ENCODE peak calls at places on chromosomes 5 and 9, in four cellular contexts. One of them, this sample, is unnamed. For H3K36me3, the result is how much of the 10 kb centered on the place peaks cover.

GRCh38 chr5:17365756-17366155 is 132.3 kb upstream of the TAF11L2 start:
- DNase-seq in IMR-90: peak
- DNase-seq in WERI-Rb-1: peak
- DNase-seq in endodermal cell: no peak
- DNase-seq in this sample: no peak

GRCh38 chr5:33166522-33166921 is 274.2 kb upstream of the TARS1 start:
- DNase-seq in endodermal cell: peak
- DNase-seq in WERI-Rb-1: no peak
- DNase-seq in IMR-90: no peak
- DNase-seq in this sample: no peak

GRCh38 chr5:110321117-110321516 is 405.4 kb downstream of the TMEM232 start:
- DNase-seq in WERI-Rb-1: no peak
- DNase-seq in IMR-90: no peak
- DNase-seq in endodermal cell: no peak
- DNase-seq in this sample: no peak

GRCh38 chr5:159184858-159185381 is 24.4 kb downstream of the RNF145 start:
- DNase-seq in WERI-Rb-1: no peak
- DNase-seq in endodermal cell: peak
- DNase-seq in IMR-90: peak
- DNase-seq in this sample: no peak

GRCh38 chr5:157624144-157624543 is 28.1 kb downstream of the SOX30 start:
- DNase-seq in WERI-Rb-1: no peak
- DNase-seq in IMR-90: no peak
- DNase-seq in endodermal cell: no peak
- DNase-seq in this sample: no peak

GRCh38 chr5:179858241-179858585 is 404 bp downstream of the MRNIP start:
- DNase-seq in endodermal cell: peak
- DNase-seq in IMR-90: peak
- DNase-seq in WERI-Rb-1: peak
- DNase-seq in this sample: no peak

GRCh38 chr9:35905912-35906679 is at the start of gene HRCT1:
- DNase-seq in IMR-90: peak
- DNase-seq in WERI-Rb-1: no peak
- DNase-seq in endodermal cell: peak
- DNase-seq in this sample: no peak

GRCh38 chr9:5714501-5715401 is 85.8 kb downstream of the RIC1 start:
- DNase-seq in IMR-90: peak
- DNase-seq in endodermal cell: no peak
- DNase-seq in WERI-Rb-1: no peak
- DNase-seq in this sample: no peak

GRCh38 chr5:127796207-127796606 is 93.0 kb downstream of the CCDC192 start:
- DNase-seq in WERI-Rb-1: no peak
- DNase-seq in IMR-90: no peak
- DNase-seq in endodermal cell: no peak
- DNase-seq in this sample: no peak

GRCh38 chr5:176466245-176466871 is 18.2 kb downstream of the FAF2 start:
- DNase-seq in endodermal cell: peak
- DNase-seq in WERI-Rb-1: no peak
- DNase-seq in IMR-90: peak
- DNase-seq in this sample: no peak

GRCh38 chr5:15992918-15993317 is 186.7 kb downstream of the MARCHF11 start:
- DNase-seq in WERI-Rb-1: no peak
- DNase-seq in endodermal cell: no peak
- DNase-seq in IMR-90: peak
- DNase-seq in this sample: no peak
- TF ChIP-seq CTCF in WERI-Rb-1: no peak
- TF ChIP-seq CTCF in endodermal cell: no peak
- TF ChIP-seq CTCF in IMR-90: peak
- TF ChIP-seq CTCF in this sample: no peak

GRCh38 chr5:141515946-141516647 is 27.2 kb downstream of the PCDHGC5 start:
- DNase-seq in IMR-90: no peak
- DNase-seq in WERI-Rb-1: no peak
- DNase-seq in endodermal cell: no peak
- DNase-seq in this sample: no peak

GRCh38 chr5:141516648-141517025 is 27.8 kb downstream of the PCDHGC5 start:
- DNase-seq in endodermal cell: no peak
- DNase-seq in WERI-Rb-1: no peak
- DNase-seq in IMR-90: no peak
- DNase-seq in this sample: no peak

GRCh38 chr5:141517902-141518610 is 29.2 kb downstream of the PCDHGC5 start:
- DNase-seq in endodermal cell: peak
- DNase-seq in WERI-Rb-1: no peak
- DNase-seq in IMR-90: peak
- DNase-seq in this sample: no peak

GRCh38 chr5:141518616-141519015 is 29.7 kb downstream of the PCDHGC5 start:
- DNase-seq in endodermal cell: peak
- DNase-seq in IMR-90: no peak
- DNase-seq in WERI-Rb-1: no peak
- DNase-seq in this sample: no peak

GRCh38 chr5:141517321-141517720 is 28.4 kb downstream of the PCDHGC5 start:
- DNase-seq in IMR-90: no peak
- DNase-seq in endodermal cell: no peak
- DNase-seq in WERI-Rb-1: no peak
- DNase-seq in this sample: no peak
- H3K36me3 ChIP-seq in IMR-90: under half
- H3K36me3 ChIP-seq in endodermal cell: half or more
- H3K36me3 ChIP-seq in WERI-Rb-1: half or more
- H3K36me3 ChIP-seq in this sample: under half

GRCh38 chr5:140806834-140807775 is at the start of gene PCDHA4:
- DNase-seq in WERI-Rb-1: peak
- DNase-seq in endodermal cell: peak
- DNase-seq in IMR-90: no peak
- DNase-seq in this sample: no peak
- TF ChIP-seq CTCF in WERI-Rb-1: peak
- TF ChIP-seq CTCF in endodermal cell: peak
- TF ChIP-seq CTCF in IMR-90: no peak
- TF ChIP-seq CTCF in this sample: no peak

GRCh38 chr9:135817951-135818717 is 89.2 kb downstream of the CAMSAP1 start:
- DNase-seq in IMR-90: no peak
- DNase-seq in endodermal cell: no peak
- DNase-seq in WERI-Rb-1: no peak
- DNase-seq in this sample: no peak

GRCh38 chr9:135821116-135821515 is 86.2 kb downstream of the CAMSAP1 start:
- DNase-seq in WERI-Rb-1: no peak
- DNase-seq in IMR-90: no peak
- DNase-seq in endodermal cell: no peak
- DNase-seq in this sample: no peak

GRCh38 chr9:135820661-135821060 is 86.7 kb downstream of the CAMSAP1 start:
- DNase-seq in endodermal cell: no peak
- DNase-seq in IMR-90: no peak
- DNase-seq in WERI-Rb-1: no peak
- DNase-seq in this sample: no peak

GRCh38 chr9:135818718-135819475 is 88.4 kb downstream of the CAMSAP1 start:
- DNase-seq in endodermal cell: no peak
- DNase-seq in WERI-Rb-1: no peak
- DNase-seq in IMR-90: no peak
- DNase-seq in this sample: no peak

DNA sequence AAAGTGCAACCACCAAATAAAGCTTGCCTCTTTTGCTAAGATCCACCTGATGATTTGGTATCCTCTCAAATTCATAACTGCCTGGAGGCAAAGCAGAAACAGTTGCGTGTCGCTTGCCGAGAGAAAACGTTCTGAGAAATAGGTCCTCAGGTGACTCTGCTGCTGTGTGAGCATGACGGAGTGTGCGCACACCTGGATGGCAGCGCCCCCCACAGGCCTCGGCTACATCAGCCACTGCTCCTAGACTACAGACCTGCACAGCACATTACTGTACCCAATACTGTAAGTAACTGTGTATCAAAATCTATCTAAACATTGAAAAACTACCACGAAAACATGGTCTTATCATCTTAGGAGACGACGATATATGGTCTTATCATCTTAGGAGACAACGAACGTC is 87.4 kb downstream of the CAMSAP1 start:
- DNase-seq in endodermal cell: peak
- DNase-seq in IMR-90: no peak
- DNase-seq in WERI-Rb-1: no peak
- DNase-seq in this sample: no peak
- H3K36me3 ChIP-seq in endodermal cell: half or more
- H3K36me3 ChIP-seq in IMR-90: half or more
- H3K36me3 ChIP-seq in WERI-Rb-1: half or more
- H3K36me3 ChIP-seq in this sample: half or more

GRCh38 chr5:76571595-76571994 is 51.6 kb downstream of the F2RL2 start:
- DNase-seq in endodermal cell: no peak
- DNase-seq in IMR-90: no peak
- DNase-seq in WERI-Rb-1: no peak
- DNase-seq in this sample: no peak
- TF ChIP-seq CTCF in endodermal cell: peak
- TF ChIP-seq CTCF in IMR-90: no peak
- TF ChIP-seq CTCF in WERI-Rb-1: no peak
- TF ChIP-seq CTCF in this sample: no peak

GRCh38 chr9:114341991-114342390 is 12.3 kb downstream of the ORM2 start:
- DNase-seq in IMR-90: no peak
- DNase-seq in endodermal cell: no peak
- DNase-seq in WERI-Rb-1: peak
- DNase-seq in this sample: no peak
- H3K36me3 ChIP-seq in IMR-90: half or more
- H3K36me3 ChIP-seq in endodermal cell: under half
- H3K36me3 ChIP-seq in WERI-Rb-1: half or more
- H3K36me3 ChIP-seq in this sample: half or more

DNA sequence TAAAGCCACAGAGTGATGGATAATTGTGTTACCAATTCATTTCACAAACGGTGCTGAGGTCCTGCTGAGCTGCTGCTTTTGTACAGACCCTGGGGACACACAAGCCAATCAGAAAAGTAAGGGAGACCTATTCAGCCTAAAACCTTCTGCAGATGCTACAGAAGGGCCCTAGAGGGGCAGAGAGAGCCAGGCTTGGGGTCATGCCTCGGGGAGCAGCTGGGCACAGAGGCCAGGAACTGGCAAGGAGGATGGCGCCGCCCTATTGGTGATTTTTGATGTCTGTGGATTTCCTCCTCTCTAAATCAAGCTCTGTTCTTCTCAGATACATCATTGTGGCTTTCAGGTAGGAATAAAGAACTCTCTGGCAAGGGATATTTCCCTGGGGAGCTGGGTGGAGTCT is 181.9 kb downstream of the ZNF462 start:
- DNase-seq in WERI-Rb-1: peak
- DNase-seq in IMR-90: no peak
- DNase-seq in endodermal cell: peak
- DNase-seq in this sample: no peak
- TF ChIP-seq CTCF in WERI-Rb-1: peak
- TF ChIP-seq CTCF in IMR-90: no peak
- TF ChIP-seq CTCF in endodermal cell: peak
- TF ChIP-seq CTCF in this sample: no peak